ENCODE peak calls at places on chromosomes 4 and X, in six cellular contexts. M is OCI-LY7; N is kidney; R is activated effector memory CD4-positive, alpha-beta T cell treated with Interleukin-2 at 50 U/mL for 16 hours; J is ELR; C is renal cortical epithelial cell. S is an unnamed sample.

GRCh38 chrX:96568088-96568487 is 116.6 kb upstream of the DIAPH2 start:
- DNase-seq in J (no peak), N (no peak), C (no peak), R (no peak), M (no peak), S (no peak)

GRCh38 chrX:144040793-144041192 is 156.9 kb downstream of the UBE2NL start:
- DNase-seq in C (no peak), N (no peak), J (no peak), M (no peak), R (no peak), S (no peak)

GRCh38 chr4:146308951-146309350 is 94.6 kb downstream of the REELD1 start:
- DNase-seq in R (no peak), M (no peak), J (no peak), C (no peak), N (no peak), S (no peak)

GRCh38 chrX:19174401-19175025 is 52.2 kb upstream of the ADGRG2 start:
- DNase-seq in J (peak), R (no peak), M (no peak), C (peak), N (no peak), S (no peak)

GRCh38 chr4:60863442-60863841 is 336.7 kb upstream of the ADGRL3 start:
- DNase-seq in R (no peak), N (no peak), M (no peak), J (no peak), C (no peak), S (no peak)

GRCh38 chrX:40434443-40434842 is 146.3 kb upstream of the ATP6AP2 start:
- DNase-seq in R (no peak), C (no peak), M (no peak), N (no peak), J (no peak), S (no peak)

GRCh38 chr4:119299221-119300071 is 22.5 kb downstream of the FABP2 start:
- DNase-seq in M (peak), C (peak), N (no peak), J (peak), R (no peak), S (no peak)

GRCh38 chr4:118086334-118086733 is 52.0 kb downstream of the NDST3 start:
- DNase-seq in N (no peak), C (peak), J (peak), M (no peak), R (no peak), S (no peak)

GRCh38 chr4:22099896-22100295 is 151.3 kb upstream of the KCNIP4 start:
- DNase-seq in C (peak), J (peak), R (no peak), N (no peak), M (no peak), S (no peak)

GRCh38 chr4:113996599-113997177 is 17.2 kb upstream of the ARSJ start:
- DNase-seq in C (peak), M (no peak), N (no peak), R (no peak), J (peak), S (no peak)

GRCh38 chr4:22237846-22238513 is 277.9 kb downstream of the ADGRA3 start:
- DNase-seq in M (no peak), C (peak), R (no peak), J (no peak), N (no peak), S (no peak)

GRCh38 chr4:55216871-55217635 is 91.7 kb upstream of the KDR start:
- DNase-seq in C (peak), R (no peak), N (no peak), M (no peak), J (peak), S (no peak)

GRCh38 chr4:17781072-17781830 is at the start of gene FAM184B:
- DNase-seq in M (no peak), J (peak), R (no peak), C (no peak), N (peak), S (no peak)

GRCh38 chrX:112736310-112736709 is 56.6 kb upstream of the LHFPL1 start:
- DNase-seq in N (no peak), J (no peak), C (no peak), M (no peak), R (no peak), S (no peak)

GRCh38 chrX:3548743-3549441 is 164.6 kb downstream of the PRKX start:
- DNase-seq in M (peak), N (no peak), R (no peak), J (peak), C (peak), S (no peak)

GRCh38 chrX:17007134-17007768 is 60.8 kb downstream of the REPS2 start:
- DNase-seq in C (peak), J (no peak), M (peak), R (no peak), N (no peak), S (no peak)

GRCh38 chr4:99028187-99028586 is 32.7 kb downstream of the METAP1 start:
- DNase-seq in N (no peak), R (no peak), J (peak), C (peak), M (no peak), S (no peak)

GRCh38 chr4:40053161-40053560 is 3.5 kb upstream of the N4BP2 start:
- DNase-seq in M (no peak), J (no peak), N (no peak), C (no peak), R (no peak), S (no peak)

GRCh38 chr4:174834477-174834876 is 5.4 kb upstream of the GLRA3 start:
- DNase-seq in R (no peak), M (no peak), J (no peak), N (no peak), C (no peak), S (no peak)

GRCh38 chrX:40145001-40145631 is 47.4 kb upstream of the BCOR start:
- DNase-seq in R (no peak), J (peak), N (no peak), M (no peak), C (no peak), S (no peak)

GRCh38 chr4:81466841-81467671 is 4.7 kb downstream of the RASGEF1B start:
- DNase-seq in M (peak), R (peak), N (no peak), C (peak), J (peak), S (peak)

S was measured in activated gamma-delta T cell treated with Interleukin-2 at 50 U/mL for 16 hours.